ENCODE peak calls at places on chromosomes 6 and 20, in four cellular contexts. One of them, this sample, is unnamed.

GRCh38 chr6:41371461-41371991 is 36.1 kb downstream of the NCR2 start:
- DNase-seq in H9: peak; percentile 73
- DNase-seq in H1: no peak
- DNase-seq in IMR-90: peak; percentile 42
- DNase-seq in this sample: peak; percentile 89

GRCh38 chr6:108222064-108222463 is 38.8 kb downstream of the SNX3 start:
- DNase-seq in H9: no peak
- DNase-seq in H1: no peak
- DNase-seq in IMR-90: no peak
- DNase-seq in this sample: no peak

GRCh38 chr20:1122388-1123315 is 4.2 kb downstream of the PSMF1 start:
- DNase-seq in H9: no peak
- DNase-seq in H1: no peak
- DNase-seq in IMR-90: peak; percentile 57
- DNase-seq in this sample: no peak

GRCh38 chr6:101458341-101458740 is 64.8 kb downstream of the GRIK2 start:
- DNase-seq in H9: no peak
- DNase-seq in H1: no peak
- DNase-seq in IMR-90: peak; percentile 40
- DNase-seq in this sample: no peak

GRCh38 chr6:44284119-44284518 is 13.9 kb downstream of the TMEM151B start:
- DNase-seq in H9: no peak
- DNase-seq in H1: no peak
- DNase-seq in IMR-90: no peak
- DNase-seq in this sample: no peak

GRCh38 chr6:6007311-6008113 is 787 bp upstream of the NRN1 start:
- DNase-seq in H9: peak; percentile 76
- DNase-seq in H1: no peak
- DNase-seq in IMR-90: no peak
- DNase-seq in this sample: peak; percentile 78

GRCh38 chr6:170025341-170026271 is 265.3 kb downstream of the DLL1 start:
- DNase-seq in H9: no peak
- DNase-seq in H1: no peak
- DNase-seq in IMR-90: no peak
- DNase-seq in this sample: no peak

GRCh38 chr6:145036236-145036635 is 699.1 kb downstream of the EPM2A start:
- DNase-seq in H9: no peak
- DNase-seq in H1: no peak
- DNase-seq in IMR-90: peak; percentile 59
- DNase-seq in this sample: no peak

GRCh38 chr6:43074847-43075741 is 1.0 kb upstream of the PTK7 start:
- DNase-seq in H9: no peak
- DNase-seq in H1: no peak
- DNase-seq in IMR-90: peak; percentile 80
- DNase-seq in this sample: no peak

GRCh38 chr6:152094992-152095592 is 287.6 kb downstream of the ESR1 start:
- DNase-seq in H9: peak; percentile 45
- DNase-seq in H1: peak; percentile 19
- DNase-seq in IMR-90: peak; percentile 100
- DNase-seq in this sample: peak; percentile 84

GRCh38 chr6:19301980-19302379 is 535.2 kb upstream of the ID4 start:
- DNase-seq in H9: no peak
- DNase-seq in H1: no peak
- DNase-seq in IMR-90: peak; percentile 24
- DNase-seq in this sample: peak; percentile 43

GRCh38 chr6:92810913-92811312 is 608.4 kb downstream of the EPHA7 start:
- DNase-seq in H9: peak; percentile 70
- DNase-seq in H1: peak; percentile 19
- DNase-seq in IMR-90: peak; percentile 27
- DNase-seq in this sample: peak; percentile 78

GRCh38 chr20:9397928-9398327 is 116.5 kb upstream of the LAMP5 start:
- DNase-seq in H9: no peak
- DNase-seq in H1: no peak
- DNase-seq in IMR-90: no peak
- DNase-seq in this sample: no peak

GRCh38 chr20:58112017-58112781 is 116.3 kb downstream of the ANKRD60 start:
- DNase-seq in H9: peak; percentile 13
- DNase-seq in H1: no peak
- DNase-seq in IMR-90: peak; percentile 36
- DNase-seq in this sample: no peak

GRCh38 chr20:58109918-58110635 is 118.4 kb downstream of the ANKRD60 start:
- DNase-seq in H9: no peak
- DNase-seq in H1: no peak
- DNase-seq in IMR-90: no peak
- DNase-seq in this sample: no peak

GRCh38 chr20:58107533-58107932 is 120.9 kb downstream of the ANKRD60 start:
- DNase-seq in H9: no peak
- DNase-seq in H1: no peak
- DNase-seq in IMR-90: no peak
- DNase-seq in this sample: no peak

GRCh38 chr20:58111340-58112016 is 117.0 kb downstream of the ANKRD60 start:
- DNase-seq in H9: peak; percentile 8
- DNase-seq in H1: no peak
- DNase-seq in IMR-90: no peak
- DNase-seq in this sample: no peak

GRCh38 chr20:58109126-58109880 is 119.2 kb downstream of the ANKRD60 start:
- DNase-seq in H9: peak; percentile 4
- DNase-seq in H1: no peak
- DNase-seq in IMR-90: peak; percentile 49
- DNase-seq in this sample: no peak
- H3K56ac ChIP-seq in H9: no peak overlapping the region
- H3K56ac ChIP-seq in H1: no peak overlapping the region
- H3K56ac ChIP-seq in IMR-90: no peak overlapping the region
- H3K56ac ChIP-seq in this sample: no peak overlapping the region

GRCh38 chr6:106783631-106784566 is 154.5 kb downstream of the QRSL1 start:
- DNase-seq in H9: no peak
- DNase-seq in H1: no peak
- DNase-seq in IMR-90: no peak
- DNase-seq in this sample: peak; percentile 34
- H3K56ac ChIP-seq in H9: no peak overlapping the region
- H3K56ac ChIP-seq in H1: no peak overlapping the region
- H3K56ac ChIP-seq in IMR-90: no peak overlapping the region
- H3K56ac ChIP-seq in this sample: no peak overlapping the region

DNA sequence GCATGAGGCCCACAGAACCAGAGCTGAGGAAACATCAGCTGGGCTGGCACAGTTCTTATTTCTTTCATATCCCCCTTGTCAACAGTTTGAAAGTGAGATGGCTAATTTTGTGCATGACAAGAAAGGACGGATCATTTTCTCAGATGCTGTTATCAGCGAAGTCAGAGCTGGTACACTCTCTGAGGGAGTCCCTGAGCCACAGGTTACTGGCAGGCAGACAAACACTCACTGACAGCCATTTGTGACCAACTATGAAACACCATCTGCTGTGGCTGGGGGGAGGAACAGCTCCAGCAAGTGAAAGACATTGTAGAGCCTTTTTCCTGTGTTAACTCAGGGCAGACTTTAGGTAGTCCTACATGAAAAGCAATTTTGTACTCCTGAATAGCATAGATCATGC is 22.2 kb downstream of the OLIG3 start:
- DNase-seq in H9: no peak
- DNase-seq in H1: no peak
- DNase-seq in IMR-90: no peak
- DNase-seq in this sample: no peak
- H3K56ac ChIP-seq in H9: no peak overlapping the region
- H3K56ac ChIP-seq in H1: no peak overlapping the region
- H3K56ac ChIP-seq in IMR-90: no peak overlapping the region
- H3K56ac ChIP-seq in this sample: no peak overlapping the region

GRCh38 chr20:34711813-34712430 is 7.8 kb downstream of the TP53INP2 start:
- DNase-seq in H9: no peak
- DNase-seq in H1: no peak
- DNase-seq in IMR-90: no peak
- DNase-seq in this sample: no peak
- H3K56ac ChIP-seq in H9: no peak overlapping the region
- H3K56ac ChIP-seq in H1: no peak overlapping the region
- H3K56ac ChIP-seq in IMR-90: no peak overlapping the region
- H3K56ac ChIP-seq in this sample: no peak overlapping the region

GRCh38 chr6:71545905-71546304 is 257.3 kb downstream of the OGFRL1 start:
- DNase-seq in H9: no peak
- DNase-seq in H1: no peak
- DNase-seq in IMR-90: no peak
- DNase-seq in this sample: no peak
- H3K56ac ChIP-seq in H9: no peak overlapping the region
- H3K56ac ChIP-seq in H1: no peak overlapping the region
- H3K56ac ChIP-seq in IMR-90: no peak overlapping the region
- H3K56ac ChIP-seq in this sample: no peak overlapping the region

DNA sequence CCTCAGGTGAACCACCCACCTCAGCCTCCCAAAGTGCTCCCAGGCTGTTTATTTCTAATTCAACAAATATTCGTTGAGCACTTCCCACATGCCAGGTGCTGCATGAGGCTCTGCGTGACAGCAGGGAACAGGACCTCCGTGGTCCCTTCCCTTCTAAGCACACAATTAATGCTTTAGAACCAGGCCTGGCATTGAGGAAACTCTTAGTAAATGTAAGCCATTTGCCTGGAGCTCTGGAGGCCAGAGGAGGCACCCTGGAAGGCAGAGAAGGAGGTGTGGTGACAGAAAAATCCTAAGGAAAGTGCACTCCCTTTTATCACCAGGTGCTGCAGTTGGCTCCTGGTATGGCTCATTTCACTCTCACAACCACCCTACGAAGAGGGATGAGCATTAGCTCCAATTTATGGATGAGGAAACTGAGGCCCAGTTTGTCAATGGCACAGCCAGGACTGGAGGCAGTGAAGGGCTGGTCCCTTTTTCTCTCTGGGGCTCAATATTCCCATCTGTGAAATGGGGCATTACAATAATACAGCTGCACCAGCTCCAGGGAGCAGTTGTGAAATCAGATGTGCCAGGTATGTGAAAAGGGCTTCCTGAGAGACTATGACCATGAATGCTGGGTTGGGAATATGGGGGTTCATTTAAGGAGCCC is 8.1 kb upstream of the ID1 start:
- DNase-seq in H9: no peak
- DNase-seq in H1: no peak
- DNase-seq in IMR-90: no peak
- DNase-seq in this sample: peak; percentile 72
- H3K56ac ChIP-seq in H9: no peak overlapping the region
- H3K56ac ChIP-seq in H1: no peak overlapping the region
- H3K56ac ChIP-seq in IMR-90: peak overlapping the region; percentile 60
- H3K56ac ChIP-seq in this sample: peak overlapping the region; percentile 59

DNA sequence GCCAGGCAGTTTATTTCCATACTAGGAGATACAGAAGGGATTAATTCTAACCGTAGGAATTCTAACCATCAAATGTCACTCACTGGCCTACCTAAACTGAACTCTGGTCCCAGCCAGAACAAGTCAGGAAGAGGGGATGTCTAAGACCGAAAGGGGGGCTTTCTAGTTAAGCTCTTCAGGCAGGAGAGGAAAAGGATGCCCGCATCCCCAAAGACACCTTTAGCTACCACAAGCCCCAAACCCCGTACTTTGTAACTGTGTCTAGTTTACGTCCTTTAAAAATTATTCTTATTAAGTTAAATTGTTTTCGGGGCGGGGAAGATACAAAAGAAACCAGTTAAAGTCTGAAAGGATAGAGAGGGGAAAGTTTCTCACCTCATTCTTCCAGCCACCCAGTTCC is 1.2 kb upstream of the ZNF76 start:
- DNase-seq in H9: no peak
- DNase-seq in H1: no peak
- DNase-seq in IMR-90: no peak
- DNase-seq in this sample: no peak
- H3K56ac ChIP-seq in H9: no peak overlapping the region
- H3K56ac ChIP-seq in H1: no peak overlapping the region
- H3K56ac ChIP-seq in IMR-90: peak overlapping the region; percentile 76
- H3K56ac ChIP-seq in this sample: peak overlapping the region; percentile 91

This sample was measured in mesendoderm.